ENCODE peak calls at places on chromosome 20, in six cellular contexts. N is Peyer's patch, Q is GM23248, C is GM23338, D is lower lobe of right lung, Z is AG04450. Y is an unnamed sample.

GRCh38 chr20:47704746-47705496 is 80.4 kb downstream of the SULF2 start:
- DNase-seq in C (no peak), N (no peak), Q (no peak), D (no peak), Z (no peak), Y (peak; percentile 66)

GRCh38 chr20:23331951-23332350 is 18.6 kb upstream of the NXT1 start:
- DNase-seq in C (no peak), D (no peak), Q (no peak), N (no peak), Z (no peak), Y (no peak)

GRCh38 chr20:20289331-20289730 is 78.6 kb upstream of the INSM1 start:
- DNase-seq in Z (no peak), C (no peak), Q (no peak), N (no peak), D (no peak), Y (no peak)

GRCh38 chr20:50709574-50709973 is 18.2 kb upstream of the RIPOR3 start:
- DNase-seq in N (no peak), C (no peak), Q (no peak), Z (no peak), D (no peak), Y (no peak)

GRCh38 chr20:44200371-44200770 is 10.2 kb downstream of the OSER1 start:
- DNase-seq in D (no peak), Q (no peak), N (no peak), Z (no peak), C (no peak), Y (no peak)

GRCh38 chr20:58877374-58878360 is 25.2 kb downstream of the GNAS start:
- DNase-seq in Q (no peak), Z (no peak), C (peak; percentile 62), D (no peak), N (no peak), Y (no peak)

GRCh38 chr20:47365023-47365764 is 8.7 kb upstream of the ZMYND8 start:
- DNase-seq in Z (no peak), D (no peak), N (no peak), Q (no peak), C (no peak), Y (no peak)

GRCh38 chr20:47479506-47479905 is 22.2 kb upstream of the NCOA3 start:
- DNase-seq in D (no peak), N (no peak), Z (no peak), Q (no peak), C (no peak), Y (no peak)

GRCh38 chr20:40160151-40160550 is 528.9 kb downstream of the MAFB start:
- DNase-seq in Q (peak; percentile 69), D (peak; percentile 52), C (peak; percentile 87), Z (no peak), N (peak; percentile 69), Y (peak; percentile 70)

GRCh38 chr20:53208110-53208908 is 236.2 kb downstream of the TSHZ2 start:
- DNase-seq in C (peak; percentile 85), Z (no peak), N (no peak), D (no peak), Q (no peak), Y (no peak)

GRCh38 chr20:61762208-61762710 is 303.4 kb downstream of the TAF4 start:
- DNase-seq in Z (no peak), D (peak; percentile 1), Q (peak; percentile 7), C (no peak), N (no peak), Y (no peak)

GRCh38 chr20:7608246-7608645 is 332.0 kb downstream of the HAO1 start:
- DNase-seq in C (peak; percentile 41), D (no peak), N (no peak), Q (peak; percentile 34), Z (no peak), Y (no peak)

GRCh38 chr20:36217226-36217625 is 19.1 kb upstream of the AAR2 start:
- DNase-seq in N (no peak), C (peak; percentile 91), D (no peak), Q (no peak), Z (no peak), Y (no peak)

GRCh38 chr20:62617711-62618483 is 24.4 kb upstream of the SLCO4A1 start:
- DNase-seq in C (no peak), Q (no peak), N (peak; percentile 78), Z (no peak), D (peak; percentile 81), Y (peak; percentile 87)

GRCh38 chr20:51750037-51750769 is 18.0 kb downstream of the ATP9A start:
- DNase-seq in D (peak; percentile 70), Z (peak; percentile 76), Q (peak; percentile 98), N (peak; percentile 90), C (no peak), Y (no peak)

GRCh38 chr20:14235355-14235754 is 102.1 kb downstream of the FLRT3 start:
- DNase-seq in Z (peak; percentile 47), Q (peak; percentile 87), C (no peak), N (no peak), D (no peak), Y (no peak)

GRCh38 chr20:19552144-19552895 is 205.7 kb upstream of the RIN2 start:
- DNase-seq in C (peak; percentile 87), N (no peak), D (peak; percentile 50), Q (no peak), Z (no peak), Y (no peak)

GRCh38 chr20:1783245-1783644 is 112.0 kb upstream of the SIRPA start:
- DNase-seq in C (no peak), D (no peak), Q (no peak), N (no peak), Z (no peak), Y (no peak)

DNA sequence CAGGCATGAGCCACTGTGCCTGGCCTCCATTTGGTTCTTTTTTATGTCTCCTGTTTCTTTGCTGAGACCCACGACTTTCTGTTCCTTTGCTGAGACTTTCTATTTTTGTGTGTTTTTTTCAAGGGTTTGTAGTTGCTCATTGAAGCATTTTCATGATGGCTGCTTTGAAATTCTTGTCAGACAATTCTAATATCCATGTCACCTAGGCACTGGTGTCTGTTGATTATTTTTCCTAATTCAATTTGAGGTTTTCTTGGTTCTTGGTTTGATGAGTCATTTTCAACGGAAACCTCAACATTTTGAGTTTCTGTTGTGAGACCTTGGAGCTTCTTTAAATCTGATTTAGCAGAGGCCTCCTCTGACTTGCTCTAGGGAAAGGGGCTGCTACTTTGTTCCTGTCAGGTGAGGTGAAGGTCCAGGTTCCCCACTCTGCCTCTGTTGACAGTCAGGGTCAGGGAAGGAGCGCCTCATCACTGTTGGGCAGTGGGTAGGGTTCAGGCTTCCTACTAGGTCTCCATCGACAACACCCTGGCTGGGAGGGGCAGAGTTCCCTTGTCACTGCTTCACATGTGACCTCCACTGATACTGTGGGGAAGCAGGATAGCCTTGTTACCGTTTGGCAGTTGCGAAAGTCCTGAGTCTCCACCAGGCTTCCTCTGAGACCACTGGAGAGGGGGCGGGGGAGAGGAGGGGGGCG is 67.2 kb upstream of the RNF24 start:
- DNase-seq in Z (no peak), C (peak; percentile 87), Q (peak; percentile 60), D (peak; percentile 67), N (peak; percentile 63), Y (peak; percentile 63)
- H3K27ac ChIP-seq in Z (peak overlapping the region; percentile 95), C (no peak overlapping the region), Q (peak overlapping the region; percentile 64), D (peak overlapping the region; percentile 64), N (no peak overlapping the region), Y (peak overlapping the region; percentile 88)

GRCh38 chr20:33689493-33689892 is 3.3 kb upstream of the E2F1 start:
- DNase-seq in Z (no peak), N (no peak), C (no peak), Q (no peak), D (no peak), Y (no peak)

GRCh38 chr20:33686984-33687366 is 790 bp upstream of the E2F1 start:
- DNase-seq in Z (no peak), N (no peak), Q (no peak), C (no peak), D (no peak), Y (peak; percentile 50)

GRCh38 chr20:33687370-33687915 is 1.3 kb upstream of the E2F1 start:
- DNase-seq in D (no peak), Z (no peak), Q (peak; percentile 22), C (no peak), N (no peak), Y (no peak)

GRCh38 chr20:33688938-33689424 is 2.8 kb upstream of the E2F1 start:
- DNase-seq in D (no peak), Q (no peak), C (no peak), Z (no peak), N (no peak), Y (peak; percentile 55)

DNA sequence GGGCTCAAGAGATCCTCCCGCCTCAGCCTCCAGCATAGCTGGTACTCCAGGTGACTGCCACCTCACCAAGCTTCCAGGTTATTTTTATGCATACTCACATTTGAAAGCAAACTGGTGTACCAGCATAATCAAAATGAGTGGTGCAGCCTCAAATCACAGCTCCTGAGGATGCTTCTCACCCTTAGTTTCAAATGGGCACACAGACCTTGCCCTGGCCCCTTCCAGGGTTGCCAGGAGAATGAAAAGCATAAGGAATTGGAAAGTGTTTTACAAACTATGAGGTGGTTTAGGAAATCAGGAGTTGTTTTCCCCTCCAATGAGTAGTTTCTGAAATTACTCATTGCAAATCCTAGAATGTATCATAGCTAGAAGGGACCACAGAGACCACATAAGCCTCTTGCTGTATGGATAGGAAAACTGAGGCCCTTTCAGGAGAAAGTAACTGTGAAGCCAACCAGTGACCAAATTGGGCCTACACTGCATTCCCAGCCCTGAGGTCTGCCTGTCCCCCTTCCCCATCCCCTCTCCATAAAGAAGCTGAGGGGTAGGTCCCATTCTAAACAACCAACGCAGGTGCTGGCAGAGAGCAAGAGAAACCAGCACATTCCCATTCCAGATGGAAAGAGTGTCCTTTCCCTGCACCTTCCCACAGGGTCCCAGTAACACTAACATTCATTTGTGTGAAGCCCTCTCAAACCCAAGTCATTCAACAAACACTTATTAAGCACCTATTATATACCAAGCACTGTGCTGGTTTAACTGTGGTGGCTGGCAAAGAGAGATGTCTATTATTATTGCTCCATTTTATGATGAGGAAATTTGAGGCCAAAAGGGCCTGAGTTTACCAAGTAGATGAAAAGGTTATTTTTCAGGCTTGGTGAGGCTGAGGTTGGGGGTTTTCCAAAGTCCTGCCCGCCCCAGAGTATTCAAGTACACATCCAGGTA is 2.1 kb upstream of the E2F1 start:
- DNase-seq in N (no peak), D (no peak), C (no peak), Z (no peak), Q (no peak), Y (no peak)
- H3K27ac ChIP-seq in N (no peak overlapping the region), D (no peak overlapping the region), C (no peak overlapping the region), Z (no peak overlapping the region), Q (no peak overlapping the region), Y (no peak overlapping the region)

DNA sequence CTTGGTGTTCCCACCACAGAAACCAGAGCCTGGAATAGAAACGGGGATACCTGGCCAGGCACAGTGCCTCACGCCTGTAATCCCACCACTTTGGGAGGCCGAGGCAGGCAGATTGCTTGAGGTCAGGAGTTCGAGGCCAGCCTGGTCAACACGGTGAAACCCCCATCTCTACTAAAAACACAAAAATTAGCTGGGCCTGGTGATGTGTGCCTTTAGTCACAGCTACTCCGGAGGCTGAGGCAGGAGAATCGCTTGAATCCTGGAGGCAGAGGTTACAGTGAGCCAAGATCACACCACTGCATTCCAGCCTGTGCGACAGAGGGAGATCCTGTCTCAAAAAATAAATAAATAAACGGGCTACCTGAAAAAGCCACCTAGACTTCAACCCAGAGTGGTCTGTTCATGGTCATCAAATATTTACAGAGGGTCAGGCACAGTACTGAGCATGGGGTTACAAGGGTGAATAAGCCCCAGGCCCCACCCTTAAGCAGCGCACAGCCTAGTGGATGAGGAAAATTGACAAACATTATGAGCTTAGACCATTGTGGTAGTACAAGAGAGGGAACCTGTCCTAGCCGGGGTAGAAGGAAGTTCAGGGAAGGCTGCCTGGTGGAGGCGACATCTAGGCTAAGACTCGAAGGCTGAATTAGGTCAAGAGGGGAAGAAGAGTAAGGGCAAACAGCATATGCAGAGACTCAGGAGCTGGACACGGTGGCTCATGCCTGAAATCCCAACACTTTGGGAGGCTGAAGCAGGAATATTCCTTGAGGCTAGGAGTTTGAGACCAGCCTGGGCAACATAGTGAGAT is 7.2 kb upstream of the PCIF1 start:
- DNase-seq in Z (no peak), Q (no peak), N (no peak), C (no peak), D (no peak), Y (no peak)
- H3K27ac ChIP-seq in Z (no peak overlapping the region), Q (no peak overlapping the region), N (no peak overlapping the region), C (no peak overlapping the region), D (no peak overlapping the region), Y (no peak overlapping the region)

GRCh38 chr20:199996-200395 is 10.5 kb upstream of the DEFB128 start:
- DNase-seq in Z (no peak), Q (peak; percentile 17), C (no peak), N (no peak), D (no peak), Y (no peak)
- H3K27ac ChIP-seq in Z (no peak overlapping the region), Q (no peak overlapping the region), C (no peak overlapping the region), N (no peak overlapping the region), D (no peak overlapping the region), Y (no peak overlapping the region)